ENCODE peak calls at places on chromosomes 16 and 17, in five cellular contexts. One of them, this sample, is unnamed.

GRCh38 chr17:62627904-62628603 is 584 bp downstream of the MRC2 start:
- DNase-seq in Calu3: peak
- DNase-seq in NCI-H1436: no peak
- DNase-seq in EL: peak
- DNase-seq in mucosa of descending colon: no peak
- DNase-seq in this sample: no peak

GRCh38 chr17:42183741-42184711 is 1.2 kb downstream of the HCRT start:
- DNase-seq in mucosa of descending colon: peak
- DNase-seq in EL: peak
- DNase-seq in Calu3: peak
- DNase-seq in NCI-H1436: peak
- DNase-seq in this sample: peak

GRCh38 chr16:11233727-11234376 is 22.2 kb downstream of the SOCS1 start:
- DNase-seq in Calu3: no peak
- DNase-seq in NCI-H1436: no peak
- DNase-seq in EL: peak
- DNase-seq in mucosa of descending colon: no peak
- DNase-seq in this sample: no peak

GRCh38 chr17:41748275-41748674 is 13.8 kb upstream of the HAP1 start:
- DNase-seq in EL: no peak
- DNase-seq in NCI-H1436: no peak
- DNase-seq in mucosa of descending colon: no peak
- DNase-seq in Calu3: no peak
- DNase-seq in this sample: no peak

GRCh38 chr17:51820252-51820651 is 338.3 kb downstream of the CA10 start:
- DNase-seq in EL: no peak
- DNase-seq in mucosa of descending colon: no peak
- DNase-seq in Calu3: peak
- DNase-seq in NCI-H1436: no peak
- DNase-seq in this sample: no peak

GRCh38 chr17:17119533-17119932 is 77.3 kb downstream of the MPRIP start:
- DNase-seq in EL: peak
- DNase-seq in Calu3: no peak
- DNase-seq in mucosa of descending colon: peak
- DNase-seq in NCI-H1436: no peak
- DNase-seq in this sample: no peak

GRCh38 chr17:37493249-37494027 is 3.7 kb downstream of the DUSP14 start:
- DNase-seq in NCI-H1436: no peak
- DNase-seq in EL: peak
- DNase-seq in Calu3: no peak
- DNase-seq in mucosa of descending colon: no peak
- DNase-seq in this sample: no peak

GRCh38 chr17:7656958-7657715 is 6.4 kb downstream of the ATP1B2 start:
- DNase-seq in NCI-H1436: no peak
- DNase-seq in EL: no peak
- DNase-seq in Calu3: no peak
- DNase-seq in mucosa of descending colon: peak
- DNase-seq in this sample: no peak

GRCh38 chr16:87068751-87069150 is 248.4 kb downstream of the C16orf95 start:
- DNase-seq in Calu3: no peak
- DNase-seq in mucosa of descending colon: no peak
- DNase-seq in EL: no peak
- DNase-seq in NCI-H1436: no peak
- DNase-seq in this sample: no peak

GRCh38 chr16:20323591-20324117 is 3.7 kb downstream of the GP2 start:
- DNase-seq in mucosa of descending colon: no peak
- DNase-seq in Calu3: no peak
- DNase-seq in NCI-H1436: no peak
- DNase-seq in EL: no peak
- DNase-seq in this sample: no peak

GRCh38 chr17:30000755-30001257 is 59.4 kb downstream of the EFCAB5 start:
- DNase-seq in EL: peak
- DNase-seq in mucosa of descending colon: no peak
- DNase-seq in Calu3: no peak
- DNase-seq in NCI-H1436: no peak
- DNase-seq in this sample: no peak

GRCh38 chr17:67477687-67478086 is 100.6 kb downstream of the PITPNC1 start:
- DNase-seq in Calu3: no peak
- DNase-seq in EL: peak
- DNase-seq in NCI-H1436: no peak
- DNase-seq in mucosa of descending colon: no peak
- DNase-seq in this sample: no peak